ENCODE peak calls at places on chromosomes 12 and 14, in four cellular contexts. Q is kidney, T is right atrium auricular region, J is HCT116. N is an unnamed sample.

GRCh38 chr12:3200032-3200617 is 122.9 kb downstream of the TSPAN9 start:
- DNase-seq in T (no peak), J (no peak), Q (peak; percentile 86), N (peak; percentile 56)

GRCh38 chr12:66862586-66862985 is 183.7 kb upstream of the GRIP1 start:
- DNase-seq in J (no peak), T (no peak), Q (no peak), N (no peak)

GRCh38 chr14:96863327-96863985 is 66.3 kb downstream of the VRK1 start:
- DNase-seq in J (no peak), T (no peak), Q (no peak), N (no peak)

GRCh38 chr14:102980409-102980810 is 57.9 kb downstream of the AMN start:
- DNase-seq in J (no peak), T (no peak), Q (no peak), N (no peak)

GRCh38 chr14:94673781-94674231 is 61.6 kb downstream of the SERPINA3 start:
- DNase-seq in T (no peak), J (no peak), Q (no peak), N (no peak)

GRCh38 chr14:106846218-106846617 is 1319.8 kb downstream of the TMEM121 start:
- DNase-seq in T (no peak), Q (no peak), J (no peak), N (no peak)

GRCh38 chr12:128069359-128069997 is 197.5 kb upstream of the TMEM132C start:
- DNase-seq in T (no peak), J (peak; percentile 26), Q (no peak), N (no peak)

GRCh38 chr12:128729628-128730121 is 94.1 kb downstream of the SLC15A4 start:
- DNase-seq in J (no peak), T (no peak), Q (no peak), N (no peak)

GRCh38 chr14:79732911-79733310 is 478.4 kb downstream of the DIO2 start:
- DNase-seq in Q (no peak), T (no peak), J (no peak), N (no peak)

GRCh38 chr12:22459872-22460490 is 84.4 kb downstream of the C2CD5 start:
- DNase-seq in J (peak; percentile 26), T (no peak), Q (no peak), N (no peak)

GRCh38 chr12:28127455-28127854 is 62.8 kb upstream of the CCDC91 start:
- DNase-seq in Q (no peak), J (no peak), T (no peak), N (no peak)

GRCh38 chr12:27940756-27941402 is 31.7 kb downstream of the PTHLH start:
- DNase-seq in J (peak; percentile 77), Q (no peak), T (peak; percentile 79), N (peak; percentile 63)

GRCh38 chr14:104746951-104747481 is 5.9 kb upstream of the SIVA1 start:
- DNase-seq in J (no peak), T (no peak), Q (peak; percentile 84), N (peak; percentile 85)

GRCh38 chr14:106547735-106548550 is 1021.6 kb downstream of the TMEM121 start:
- DNase-seq in J (no peak), Q (no peak), T (no peak), N (no peak)

GRCh38 chr14:95359974-95360826 is 40.5 kb upstream of the CLMN start:
- DNase-seq in J (no peak), Q (peak; percentile 80), T (peak; percentile 53), N (peak; percentile 68)

GRCh38 chr12:124700810-124701594 is 133.6 kb upstream of the NCOR2 start:
- DNase-seq in J (no peak), T (no peak), Q (peak; percentile 75), N (peak; percentile 74)

GRCh38 chr12:76031414-76032042 is at the start of gene PHLDA1:
- DNase-seq in T (peak; percentile 95), Q (peak; percentile 99), J (peak; percentile 77), N (peak; percentile 97)
- H3K4me1 ChIP-seq in T (peaks cover 21% of the 10 kb centered on the region), Q (no peaks in the 10 kb centered on the region), J (peaks cover 59% of the 10 kb centered on the region), N (peaks cover 5% of the 10 kb centered on the region)

GRCh38 chr12:132561784-132562156 is 48.6 kb downstream of the LRCOL1 start:
- DNase-seq in Q (no peak), T (no peak), J (no peak), N (no peak)
- H3K4me3 ChIP-seq in Q (no peak overlapping the region), T (no peak overlapping the region), J (peak overlapping the region; percentile 96), N (no peak overlapping the region)

DNA sequence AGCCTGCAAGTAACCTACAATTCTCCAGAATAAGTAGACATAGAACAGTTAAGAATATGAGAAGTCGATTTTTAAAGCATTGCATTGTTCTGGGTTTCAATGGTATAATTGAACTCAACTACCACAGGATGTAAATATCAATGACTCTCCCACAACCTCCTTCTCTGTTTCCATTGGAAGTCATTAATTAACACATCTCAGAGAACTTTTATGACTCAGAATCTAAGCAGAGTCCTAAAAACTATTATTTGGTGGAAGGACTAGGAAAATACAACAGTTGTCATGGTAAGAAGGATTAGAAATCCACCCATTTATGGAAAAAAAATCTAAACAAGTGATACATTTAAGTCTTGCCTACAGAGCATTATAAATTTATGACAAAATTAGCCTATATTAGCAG is 21.1 kb upstream of the CPNE8 start:
- DNase-seq in Q (no peak), J (no peak), T (no peak), N (no peak)
- H3K27ac ChIP-seq in Q (no peak overlapping the region), J (no peak overlapping the region), T (no peak overlapping the region), N (no peak overlapping the region)

GRCh38 chr12:53333289-53333688 is 2.9 kb downstream of the SP7 start:
- DNase-seq in Q (peak; percentile 37), J (no peak), T (no peak), N (no peak)

GRCh38 chr12:53338916-53339315 is 2.8 kb upstream of the SP7 start:
- DNase-seq in J (no peak), T (no peak), Q (no peak), N (no peak)

GRCh38 chr12:53336137-53336785 is at the start of gene SP7:
- DNase-seq in J (no peak), Q (no peak), T (no peak), N (no peak)

GRCh38 chr12:53337998-53338397 is 1.8 kb upstream of the SP7 start:
- DNase-seq in T (no peak), Q (no peak), J (no peak), N (no peak)

DNA sequence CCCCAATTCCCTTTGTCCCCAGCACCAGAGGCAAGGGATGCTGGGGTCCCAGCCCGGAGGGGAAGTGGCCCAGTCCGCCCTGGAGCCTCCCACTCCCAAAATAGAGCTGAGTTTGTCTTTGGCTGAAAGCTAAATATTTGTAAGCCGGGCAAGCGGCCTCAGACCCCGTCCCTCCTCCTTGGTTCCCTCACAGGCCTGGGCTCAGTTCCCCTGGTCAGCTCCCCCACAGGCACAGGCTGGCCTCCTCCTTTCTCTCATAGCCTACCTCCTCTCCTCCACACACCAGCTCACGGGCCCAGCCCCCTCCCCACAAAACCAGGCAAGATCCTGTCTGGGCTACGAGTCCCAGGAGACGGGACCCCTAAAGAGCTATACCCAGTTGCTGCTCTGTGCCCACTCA is 1.3 kb downstream of the SP7 start:
- DNase-seq in Q (peak; percentile 55), J (no peak), T (no peak), N (no peak)
- H3K4me1 ChIP-seq in Q (no peaks in the 10 kb centered on the region), J (no peaks in the 10 kb centered on the region), T (no peaks in the 10 kb centered on the region), N (no peaks in the 10 kb centered on the region)

GRCh38 chr12:121793501-121793835 is at the start of gene RHOF:
- DNase-seq in T (no peak), J (no peak), Q (peak; percentile 85), N (no peak)

GRCh38 chr12:121794532-121795028 is 1.1 kb upstream of the RHOF start:
- DNase-seq in Q (peak; percentile 88), T (no peak), J (no peak), N (peak; percentile 60)

GRCh38 chr12:121796855-121797751 is 3.6 kb upstream of the RHOF start:
- DNase-seq in T (peak; percentile 97), Q (peak; percentile 99), J (peak; percentile 84), N (peak; percentile 99)

GRCh38 chr12:121793836-121794531 is 496 bp upstream of the RHOF start:
- DNase-seq in T (peak; percentile 92), Q (peak; percentile 97), J (peak; percentile 89), N (peak; percentile 97)

DNA sequence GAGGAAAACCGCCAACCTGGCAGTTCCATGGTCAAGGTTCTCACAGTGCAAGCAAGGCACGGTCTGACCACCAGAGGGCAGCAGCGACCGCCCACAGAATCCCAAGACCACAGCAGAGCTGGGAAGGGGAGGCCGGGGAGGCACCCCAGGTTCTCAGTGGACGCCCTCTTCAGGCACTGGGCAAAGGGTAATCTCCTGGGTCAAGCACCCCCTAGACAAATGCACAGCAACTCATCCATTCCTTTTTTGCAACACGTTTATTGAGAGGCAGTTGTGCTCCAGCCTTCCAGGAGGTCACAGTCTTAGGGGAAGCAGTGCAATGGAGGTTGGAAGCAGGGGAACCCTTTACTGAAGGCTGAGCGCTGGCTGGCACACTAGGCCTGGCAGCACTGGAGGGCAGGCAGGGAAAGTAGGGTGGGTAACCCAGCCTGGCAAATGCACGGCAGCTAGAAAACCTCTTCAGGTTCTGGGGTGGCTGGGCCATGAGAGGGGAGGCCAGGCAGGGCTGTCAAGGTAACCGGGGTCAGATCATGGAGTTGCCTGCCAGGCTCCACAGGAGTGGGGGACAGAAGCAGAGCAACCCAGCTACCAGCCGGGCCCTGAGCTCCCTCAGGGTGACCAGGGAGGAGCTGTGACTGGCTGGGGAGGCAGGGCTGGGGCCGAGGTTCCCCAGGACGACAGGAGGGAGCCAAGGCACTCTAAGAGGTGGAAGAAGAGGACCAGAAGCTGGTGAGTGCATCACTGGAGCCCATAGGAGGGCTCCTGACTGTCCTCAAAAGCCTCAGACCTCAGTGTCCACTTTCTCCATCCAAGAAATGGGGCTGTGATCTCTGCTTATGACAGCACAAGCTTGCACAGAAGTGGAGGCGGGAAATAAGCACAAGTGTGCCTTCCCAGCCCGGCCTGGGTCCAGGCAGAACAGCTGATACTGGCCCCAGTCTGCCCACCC is 1.8 kb upstream of the RHOF start:
- DNase-seq in T (peak; percentile 95), Q (peak; percentile 95), J (peak; percentile 76), N (peak; percentile 95)
- H3K4me3 ChIP-seq in T (no peak overlapping the region), Q (no peak overlapping the region), J (peak overlapping the region; percentile 91), N (no peak overlapping the region)

GRCh38 chr12:127038152-127038551 is 1228.8 kb upstream of the TMEM132C start:
- DNase-seq in Q (no peak), J (no peak), T (no peak), N (no peak)

GRCh38 chr12:127044841-127045240 is 1222.1 kb upstream of the TMEM132C start:
- DNase-seq in T (no peak), Q (no peak), J (no peak), N (no peak)

GRCh38 chr12:127046467-127046866 is 1220.5 kb upstream of the TMEM132C start:
- DNase-seq in Q (no peak), J (no peak), T (no peak), N (no peak)

GRCh38 chr12:127041985-127042625 is 1224.9 kb upstream of the TMEM132C start:
- DNase-seq in T (no peak), J (no peak), Q (no peak), N (no peak)
- H3K27ac ChIP-seq in T (no peak overlapping the region), J (no peak overlapping the region), Q (no peak overlapping the region), N (no peak overlapping the region)